ENCODE peak calls at places on chromosomes 4 and X, in four cellular contexts. J, X, D and Z are unnamed samples.

GRCh38 chr4:173270312-173271027 is 63.7 kb downstream of the HMGB2 start:
- DNase-seq in D (no peak), X (no peak), J (no peak), Z (no peak)

GRCh38 chr4:173937871-173938270 is 345.6 kb downstream of the FBXO8 start:
- DNase-seq in J (no peak), D (no peak), X (no peak), Z (no peak)

GRCh38 chr4:108165601-108166000 is 3.1 kb downstream of the LEF1 start:
- DNase-seq in J (no peak), D (no peak), X (no peak), Z (no peak)

GRCh38 chr4:165972747-165973146 is 99.7 kb downstream of the TLL1 start:
- DNase-seq in J (no peak), D (no peak), X (no peak), Z (no peak)

GRCh38 chrX:132364313-132364712 is 124.5 kb downstream of the MBNL3 start:
- DNase-seq in J (no peak), X (no peak), D (no peak), Z (no peak)

GRCh38 chrX:123833387-123833786 is 26.5 kb upstream of the XIAP start:
- DNase-seq in D (peak), X (no peak), J (peak), Z (peak)

GRCh38 chr4:150501019-150501727 is 80.8 kb upstream of the MAB21L2 start:
- DNase-seq in D (no peak), X (no peak), J (no peak), Z (no peak)

GRCh38 chr4:88195666-88196365 is 37.4 kb upstream of the ABCG2 start:
- DNase-seq in X (no peak), J (no peak), D (no peak), Z (no peak)

GRCh38 chr4:130722370-130722769 is 1626.4 kb downstream of the C4orf33 start:
- DNase-seq in J (no peak), D (no peak), X (no peak), Z (no peak)

GRCh38 chr4:168484626-168485025 is 4.3 kb upstream of the DDX60L start:
- DNase-seq in J (no peak), X (no peak), D (peak), Z (no peak)

GRCh38 chrX:136067946-136068345 is 79.4 kb upstream of the FHL1 start:
- DNase-seq in X (no peak), J (no peak), D (no peak), Z (no peak)

GRCh38 chrX:20740443-20740842 is 473.7 kb upstream of the RPS6KA3 start:
- DNase-seq in J (no peak), D (no peak), X (no peak), Z (no peak)

GRCh38 chr4:188934320-188934975 is 795.2 kb downstream of the TRIML1 start:
- DNase-seq in D (no peak), J (no peak), X (no peak), Z (no peak)

GRCh38 chrX:128460835-128461234 is 408.6 kb upstream of the ACTRT1 start:
- DNase-seq in J (no peak), D (no peak), X (no peak), Z (no peak)

GRCh38 chr4:83516042-83516772 is 19.7 kb upstream of the GPAT3 start:
- DNase-seq in D (no peak), X (no peak), J (no peak), Z (no peak)

GRCh38 chr4:86892639-86892965 is 380 bp upstream of the C4orf36 start:
- DNase-seq in D (no peak), J (no peak), X (no peak), Z (no peak)

GRCh38 chrX:111200327-111200726 is 70.0 kb downstream of the CAPN6 start:
- DNase-seq in J (no peak), X (no peak), D (no peak), Z (no peak)

GRCh38 chrX:44245730-44246129 is 97.7 kb downstream of the EFHC2 start:
- DNase-seq in X (no peak), D (no peak), J (no peak), Z (no peak)

GRCh38 chr4:143344011-143344410 is 7.3 kb downstream of the GAB1 start:
- DNase-seq in D (no peak), X (no peak), J (no peak), Z (no peak)

GRCh38 chr4:101500742-101501141 is 153.4 kb upstream of the PPP3CA start:
- DNase-seq in J (no peak), X (no peak), D (no peak), Z (no peak)